ENCODE peak calls at places on chromosomes 12 and 14, in nine cellular contexts. I is posterior cingulate gyrus, Y is fibroblast of the aortic adventitia, U is non-pigmented ciliary epithelial cell, Z is Panc1, W is NCI-H1092 treated with DMSO at 0.1 percent for 48 hours, J is amniotic epithelial cell, B is GM12865, Q is ACHN. H is an unnamed sample.

GRCh38 chr14:37436519-37436918 is 158.5 kb downstream of the FOXA1 start:
- DNase-seq in W (peak; percentile 57), Z (no peak), Q (no peak), B (no peak), I (no peak), J (no peak), U (no peak), Y (no peak), H (no peak)

GRCh38 chr14:32650030-32650429 is 288.6 kb upstream of the NPAS3 start:
- DNase-seq in J (no peak), B (peak; percentile 16), W (no peak), Q (no peak), Z (no peak), I (no peak), Y (no peak), U (no peak), H (no peak)

GRCh38 chr12:7645395-7646177 is 20.1 kb downstream of the APOBEC1 start:
- DNase-seq in I (no peak), Q (peak; percentile 57), J (peak; percentile 20), Y (peak; percentile 51), W (peak; percentile 10), Z (no peak), U (no peak), B (peak; percentile 34), H (peak; percentile 43)

GRCh38 chr12:32586390-32586789 is 92.7 kb upstream of the DNM1L start:
- DNase-seq in J (peak; percentile 66), I (no peak), Y (peak; percentile 43), W (no peak), U (peak; percentile 35), B (no peak), Q (peak; percentile 32), Z (peak; percentile 8), H (no peak)

GRCh38 chr14:50347521-50347920 is 35.4 kb downstream of the DMAC2L start:
- DNase-seq in B (no peak), W (no peak), Q (peak; percentile 32), U (peak; percentile 34), J (peak; percentile 88), Z (no peak), I (no peak), Y (peak; percentile 68), H (peak; percentile 56)

GRCh38 chr12:48002179-48002601 is 2.1 kb downstream of the COL2A1 start:
- DNase-seq in I (peak; percentile 74), Y (peak; percentile 5), Z (no peak), U (no peak), W (no peak), B (no peak), J (no peak), Q (no peak), H (no peak)

GRCh38 chr14:74582910-74583581 is 29.0 kb downstream of the LTBP2 start:
- DNase-seq in W (no peak), B (no peak), I (peak; percentile 80), U (no peak), Z (no peak), Y (peak; percentile 75), J (peak; percentile 30), Q (no peak), H (peak; percentile 68)

GRCh38 chr12:104971276-104971675 is 13.2 kb upstream of the SLC41A2 start:
- DNase-seq in J (no peak), Y (no peak), I (no peak), Z (no peak), Q (no peak), U (no peak), B (no peak), W (no peak), H (no peak)

GRCh38 chr14:41362134-41362533 is 244.5 kb upstream of the LRFN5 start:
- DNase-seq in U (no peak), B (no peak), Y (no peak), W (no peak), Z (no peak), J (peak; percentile 8), I (no peak), Q (no peak), H (peak; percentile 1)

GRCh38 chr12:71876400-71876799 is 36.8 kb downstream of the TBC1D15 start:
- DNase-seq in Y (no peak), W (no peak), B (no peak), I (no peak), Z (no peak), J (no peak), U (no peak), Q (no peak), H (no peak)

GRCh38 chr14:91138511-91139359 is 24.9 kb downstream of the DGLUCY start:
- DNase-seq in I (no peak), W (peak; percentile 7), B (peak; percentile 74), J (no peak), U (no peak), Y (peak; percentile 45), Q (peak; percentile 52), Z (no peak), H (peak; percentile 35)

GRCh38 chr14:21486640-21487087 is 9.7 kb downstream of the TOX4 start:
- DNase-seq in W (no peak), I (no peak), U (peak; percentile 78), Q (no peak), Z (no peak), B (no peak), Y (peak; percentile 43), J (peak; percentile 89), H (peak; percentile 66)

GRCh38 chr12:50933459-50934124 is 18.8 kb upstream of the HIGD1C start:
- DNase-seq in B (no peak), U (no peak), Z (no peak), Y (peak; percentile 23), W (no peak), I (no peak), Q (no peak), J (peak; percentile 75), H (peak; percentile 79)

GRCh38 chr12:51246254-51246853 is 7.7 kb downstream of the DAZAP2 start:
- DNase-seq in I (no peak), Z (no peak), B (peak; percentile 48), W (peak; percentile 10), Q (peak; percentile 28), U (no peak), Y (peak; percentile 56), J (peak; percentile 77), H (peak; percentile 84)

GRCh38 chr12:122293081-122293480 is 26.8 kb upstream of the VPS33A start:
- DNase-seq in W (no peak), B (peak; percentile 84), U (no peak), Q (peak; percentile 58), Z (no peak), I (no peak), Y (no peak), J (no peak), H (no peak)

GRCh38 chr12:1473418-1473817 is 121.0 kb downstream of the FBXL14 start:
- DNase-seq in B (no peak), Q (peak; percentile 61), J (no peak), U (no peak), I (no peak), Y (no peak), W (no peak), Z (no peak), H (peak; percentile 61)